ENCODE peak calls at places on chromosomes 12 and 14, in seven cellular contexts. Y is HCT116, G is SK-N-SH, S is GM12878, H is H1, X is HepG2, D is K562. P is an unnamed sample.

GRCh38 chr12:123445388-123446344 is 9.2 kb upstream of the RILPL2 start:
- DNase-seq in H (no peak), X (no peak), G (no peak), Y (no peak), D (no peak), S (no peak), P (no peak)

GRCh38 chr14:100215330-100215885 is 23.5 kb upstream of the YY1 start:
- DNase-seq in Y (no peak), G (no peak), S (no peak), X (no peak), D (peak; percentile 21), H (no peak), P (no peak)

GRCh38 chr12:16454481-16454880 is 107.0 kb downstream of the MGST1 start:
- DNase-seq in H (no peak), Y (no peak), D (no peak), S (no peak), G (no peak), X (no peak), P (no peak)

GRCh38 chr14:92600318-92601053 is 86.9 kb downstream of the RIN3 start:
- DNase-seq in X (no peak), Y (no peak), G (no peak), D (no peak), S (no peak), H (no peak), P (peak; percentile 29)

GRCh38 chr12:34291426-34291901 is 269.2 kb downstream of the ALG10 start:
- DNase-seq in D (no peak), Y (no peak), S (no peak), G (no peak), H (no peak), X (no peak), P (no peak)

GRCh38 chr12:116346751-116347150 is 69.3 kb upstream of the MED13L start:
- DNase-seq in Y (no peak), X (no peak), H (no peak), D (peak; percentile 52), G (no peak), S (no peak), P (no peak)

GRCh38 chr14:53570411-53571387 is 385.9 kb downstream of the BMP4 start:
- DNase-seq in Y (no peak), G (no peak), H (no peak), S (peak; percentile 69), D (no peak), X (no peak), P (no peak)

GRCh38 chr12:15563683-15564082 is 225.5 kb downstream of the EPS8 start:
- DNase-seq in H (no peak), G (no peak), Y (no peak), X (no peak), D (no peak), S (no peak), P (no peak)

GRCh38 chr14:55599250-55599879 is 19.4 kb downstream of the KTN1 start:
- DNase-seq in S (no peak), X (peak; percentile 93), D (no peak), H (no peak), Y (peak; percentile 75), G (no peak), P (peak; percentile 23)

GRCh38 chr14:104187121-104187889 is 48.9 kb downstream of the KIF26A start:
- DNase-seq in X (no peak), S (no peak), Y (no peak), D (no peak), H (no peak), G (no peak), P (peak; percentile 31)

GRCh38 chr12:41212625-41213024 is 24.5 kb downstream of the PDZRN4 start:
- DNase-seq in H (no peak), D (no peak), G (no peak), S (no peak), X (no peak), Y (no peak), P (no peak)

GRCh38 chr12:47356129-47356622 is 276.4 kb upstream of the AMIGO2 start:
- DNase-seq in Y (no peak), X (no peak), H (no peak), D (no peak), G (no peak), S (peak; percentile 44), P (no peak)

GRCh38 chr14:44945264-44945663 is 16.5 kb downstream of the KLHL28 start:
- DNase-seq in D (no peak), H (no peak), G (no peak), Y (no peak), X (no peak), S (no peak), P (no peak)

GRCh38 chr12:29253916-29254625 is 105.0 kb downstream of the FAR2 start:
- DNase-seq in H (no peak), S (no peak), D (no peak), X (no peak), Y (no peak), G (no peak), P (no peak)

GRCh38 chr14:92930737-92931602 is 8.0 kb downstream of the CHGA start:
- DNase-seq in G (no peak), D (no peak), S (no peak), H (no peak), X (no peak), Y (no peak), P (no peak)

GRCh38 chr12:114163766-114164165 is 197.6 kb upstream of the RBM19 start:
- DNase-seq in Y (peak; percentile 48), D (no peak), S (no peak), H (no peak), X (peak; percentile 38), G (no peak), P (no peak)

GRCh38 chr12:6313326-6313940 is 3.0 kb downstream of the PLEKHG6 start:
- DNase-seq in D (no peak), X (no peak), H (no peak), S (no peak), G (no peak), Y (no peak), P (no peak)

GRCh38 chr14:50425816-50426215 is 29.1 kb upstream of the CDKL1 start:
- DNase-seq in G (no peak), H (no peak), X (no peak), S (no peak), D (no peak), Y (no peak), P (no peak)

GRCh38 chr12:52010152-52010622 is 3.4 kb downstream of the TAMALIN start:
- DNase-seq in S (no peak), H (peak; percentile 79), Y (no peak), G (peak; percentile 88), X (peak; percentile 72), D (peak; percentile 93), P (no peak)

GRCh38 chr14:101120636-101121398 is 217.3 kb upstream of the RTL1 start:
- DNase-seq in X (no peak), H (peak; percentile 35), S (no peak), D (no peak), Y (no peak), G (peak; percentile 27), P (no peak)

GRCh38 chr14:20631023-20631820 is 10.3 kb downstream of the OR6S1 start:
- DNase-seq in X (peak; percentile 79), H (peak; percentile 85), S (no peak), D (peak; percentile 32), G (no peak), Y (no peak), P (peak; percentile 47)

GRCh38 chr14:64825498-64825897 is 54.2 kb downstream of the SPTB start:
- DNase-seq in S (no peak), H (no peak), D (no peak), Y (no peak), X (no peak), G (no peak), P (no peak)

GRCh38 chr14:31203414-31203742 is 4.2 kb downstream of the HECTD1 start:
- DNase-seq in S (no peak), G (no peak), H (no peak), X (no peak), D (no peak), Y (no peak), P (no peak)
- TF ChIP-seq JUND in S (no peak), G (no peak), H (no peak), X (no peak), D (no peak), Y (no peak), P (no peak)

GRCh38 chr12:97408363-97408762 is 54.2 kb upstream of the RMST start:
- DNase-seq in X (no peak), G (no peak), D (no peak), Y (no peak), H (no peak), S (no peak), P (no peak)
- TF ChIP-seq JUND in X (no peak), G (no peak), D (no peak), Y (no peak), H (no peak), S (no peak), P (no peak)

DNA sequence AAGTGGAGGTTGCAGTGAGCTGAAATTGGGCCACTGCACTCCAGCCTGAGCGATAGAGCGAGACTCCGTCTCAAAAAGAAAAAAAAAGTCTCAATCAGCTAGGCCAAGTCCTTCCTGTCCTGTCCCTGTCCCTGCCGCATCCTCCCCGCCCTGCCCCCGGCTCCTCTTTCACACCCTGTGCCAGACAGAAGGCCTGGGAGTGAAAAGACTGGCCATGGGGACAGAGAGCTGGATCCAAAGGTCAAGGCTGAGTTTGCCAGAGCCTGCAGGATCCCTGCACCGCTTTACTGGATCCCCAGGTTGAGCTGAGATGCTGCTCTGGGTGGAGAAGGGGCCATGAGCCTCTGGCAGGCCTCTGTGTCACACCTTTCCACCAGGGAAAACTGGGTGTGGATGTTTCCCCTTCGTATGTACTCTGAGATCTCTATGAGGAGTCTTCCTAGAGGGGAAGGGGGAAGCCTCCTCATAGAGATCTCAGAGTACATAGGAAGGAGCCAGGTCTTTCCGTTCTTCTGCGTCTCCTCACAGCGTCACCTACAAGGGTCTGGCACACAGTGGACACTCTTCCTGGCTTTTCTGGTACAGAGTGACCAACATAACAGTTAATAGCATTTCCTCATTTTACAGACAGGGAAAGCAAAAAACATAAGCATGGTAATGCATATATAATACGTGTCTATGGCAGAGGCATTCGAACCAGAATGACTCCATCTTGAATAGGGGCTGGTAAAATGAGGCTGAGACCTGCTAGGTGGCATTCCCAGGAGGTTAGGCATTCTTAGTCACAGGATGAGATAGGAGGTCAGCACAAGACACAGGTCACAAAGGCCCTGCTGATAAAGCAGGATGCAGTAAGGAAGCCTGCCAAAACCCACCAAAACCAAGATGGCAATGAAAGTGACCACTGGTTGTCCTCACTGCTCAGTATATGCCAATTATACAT is 35.1 kb downstream of the NINJ2 start:
- DNase-seq in X (peak; percentile 74), S (no peak), G (no peak), Y (no peak), D (no peak), H (no peak), P (no peak)
- TF ChIP-seq JUND in X (no peak), S (no peak), G (no peak), Y (no peak), D (no peak), H (no peak), P (no peak)

DNA sequence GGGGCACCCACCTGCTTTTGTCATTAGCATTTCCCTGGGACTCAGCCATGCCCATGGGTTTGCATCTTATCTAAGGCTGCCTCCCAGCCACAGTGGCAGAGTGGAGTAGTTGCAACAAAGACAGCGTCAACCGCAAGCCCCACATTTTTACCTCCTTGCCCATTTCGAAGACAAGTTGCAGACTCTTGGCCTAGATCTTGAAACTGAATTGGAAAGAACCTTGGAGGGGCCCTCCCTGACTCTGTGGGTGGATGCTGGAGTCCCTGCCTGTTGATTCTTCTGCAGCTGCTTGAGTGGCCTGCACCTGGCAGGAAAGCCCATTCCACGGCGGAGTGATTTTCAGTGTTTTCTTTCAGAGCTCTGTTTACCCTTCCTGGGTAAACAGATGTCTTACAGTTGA is 309.0 kb downstream of the VRK1 start:
- DNase-seq in G (no peak), D (no peak), H (no peak), S (peak; percentile 12), Y (no peak), X (no peak), P (no peak)
- TF ChIP-seq JUND in G (no peak), D (no peak), H (no peak), S (no peak), Y (no peak), X (no peak), P (no peak)

P was measured in T47D.